ENCODE peak calls at places on chromosomes 11 and 22, in nine cellular contexts. One of them, this sample, is unnamed. For H3K27me3, the result is how much of the 10 kb centered on the place peaks cover.

GRCh38 chr11:60767388-60767811 is 10.7 kb downstream of the MS4A15 start:
- DNase-seq in Peyer's patch: no peak
- DNase-seq in dorsolateral prefrontal cortex: peak
- DNase-seq in bronchial epithelial cell: no peak
- DNase-seq in AG04450: no peak
- DNase-seq in keratinocyte: no peak
- DNase-seq in ovary: no peak
- DNase-seq in brain microvascular endothelial cell: no peak
- DNase-seq in heart left ventricle: no peak
- DNase-seq in this sample: no peak

GRCh38 chr22:23467721-23468294 is 112.3 kb downstream of the IGLL1 start:
- DNase-seq in keratinocyte: no peak
- DNase-seq in bronchial epithelial cell: no peak
- DNase-seq in dorsolateral prefrontal cortex: no peak
- DNase-seq in ovary: no peak
- DNase-seq in Peyer's patch: no peak
- DNase-seq in AG04450: no peak
- DNase-seq in heart left ventricle: no peak
- DNase-seq in brain microvascular endothelial cell: no peak
- DNase-seq in this sample: no peak

GRCh38 chr11:82682003-82682751 is 51.5 kb downstream of the FAM181B start:
- DNase-seq in ovary: no peak
- DNase-seq in bronchial epithelial cell: peak
- DNase-seq in heart left ventricle: peak
- DNase-seq in brain microvascular endothelial cell: peak
- DNase-seq in keratinocyte: peak
- DNase-seq in dorsolateral prefrontal cortex: no peak
- DNase-seq in Peyer's patch: no peak
- DNase-seq in AG04450: peak
- DNase-seq in this sample: peak

GRCh38 chr11:22624742-22625447 is 728 bp downstream of the FANCF start:
- DNase-seq in Peyer's patch: peak
- DNase-seq in AG04450: no peak
- DNase-seq in bronchial epithelial cell: peak
- DNase-seq in dorsolateral prefrontal cortex: peak
- DNase-seq in heart left ventricle: peak
- DNase-seq in keratinocyte: peak
- DNase-seq in ovary: peak
- DNase-seq in brain microvascular endothelial cell: peak
- DNase-seq in this sample: peak

GRCh38 chr11:62850911-62851806 is 11.8 kb upstream of the WDR74 start:
- DNase-seq in Peyer's patch: no peak
- DNase-seq in ovary: no peak
- DNase-seq in AG04450: no peak
- DNase-seq in dorsolateral prefrontal cortex: no peak
- DNase-seq in heart left ventricle: no peak
- DNase-seq in bronchial epithelial cell: no peak
- DNase-seq in brain microvascular endothelial cell: no peak
- DNase-seq in keratinocyte: no peak
- DNase-seq in this sample: no peak

GRCh38 chr22:46571642-46572250 is 34.3 kb upstream of the CELSR1 start:
- DNase-seq in ovary: no peak
- DNase-seq in keratinocyte: no peak
- DNase-seq in brain microvascular endothelial cell: no peak
- DNase-seq in bronchial epithelial cell: no peak
- DNase-seq in dorsolateral prefrontal cortex: no peak
- DNase-seq in Peyer's patch: no peak
- DNase-seq in heart left ventricle: no peak
- DNase-seq in AG04450: no peak
- DNase-seq in this sample: no peak

GRCh38 chr11:76609736-76610370 is 60.7 kb downstream of the LRRC32 start:
- DNase-seq in AG04450: no peak
- DNase-seq in keratinocyte: no peak
- DNase-seq in bronchial epithelial cell: no peak
- DNase-seq in brain microvascular endothelial cell: no peak
- DNase-seq in ovary: peak
- DNase-seq in heart left ventricle: peak
- DNase-seq in Peyer's patch: no peak
- DNase-seq in dorsolateral prefrontal cortex: no peak
- DNase-seq in this sample: no peak

GRCh38 chr11:62181097-62181496 is 8.9 kb upstream of the SCGB1D1 start:
- DNase-seq in keratinocyte: no peak
- DNase-seq in brain microvascular endothelial cell: no peak
- DNase-seq in Peyer's patch: no peak
- DNase-seq in heart left ventricle: no peak
- DNase-seq in ovary: no peak
- DNase-seq in bronchial epithelial cell: no peak
- DNase-seq in dorsolateral prefrontal cortex: no peak
- DNase-seq in AG04450: no peak
- DNase-seq in this sample: no peak

GRCh38 chr11:76597533-76598425 is 72.8 kb downstream of the LRRC32 start:
- DNase-seq in brain microvascular endothelial cell: no peak
- DNase-seq in heart left ventricle: no peak
- DNase-seq in keratinocyte: no peak
- DNase-seq in ovary: peak
- DNase-seq in Peyer's patch: no peak
- DNase-seq in bronchial epithelial cell: no peak
- DNase-seq in AG04450: no peak
- DNase-seq in dorsolateral prefrontal cortex: no peak
- DNase-seq in this sample: no peak

GRCh38 chr22:49783926-49784629 is 43.6 kb downstream of the BRD1 start:
- DNase-seq in keratinocyte: no peak
- DNase-seq in bronchial epithelial cell: no peak
- DNase-seq in Peyer's patch: no peak
- DNase-seq in brain microvascular endothelial cell: no peak
- DNase-seq in AG04450: no peak
- DNase-seq in heart left ventricle: no peak
- DNase-seq in dorsolateral prefrontal cortex: no peak
- DNase-seq in ovary: no peak
- DNase-seq in this sample: no peak

GRCh38 chr11:102010776-102011500 is 36.3 kb upstream of the CFAP300 start:
- DNase-seq in ovary: peak
- DNase-seq in dorsolateral prefrontal cortex: no peak
- DNase-seq in keratinocyte: peak
- DNase-seq in Peyer's patch: no peak
- DNase-seq in AG04450: peak
- DNase-seq in heart left ventricle: peak
- DNase-seq in bronchial epithelial cell: peak
- DNase-seq in brain microvascular endothelial cell: peak
- DNase-seq in this sample: peak

GRCh38 chr11:104879514-104880190 is 18.6 kb downstream of the CASP12 start:
- DNase-seq in ovary: no peak
- DNase-seq in keratinocyte: no peak
- DNase-seq in dorsolateral prefrontal cortex: no peak
- DNase-seq in brain microvascular endothelial cell: no peak
- DNase-seq in Peyer's patch: no peak
- DNase-seq in heart left ventricle: no peak
- DNase-seq in bronchial epithelial cell: no peak
- DNase-seq in AG04450: no peak
- DNase-seq in this sample: no peak
- TF ChIP-seq CTCF in ovary: no peak
- TF ChIP-seq CTCF in keratinocyte: no peak
- TF ChIP-seq CTCF in dorsolateral prefrontal cortex: no peak
- TF ChIP-seq CTCF in brain microvascular endothelial cell: peak
- TF ChIP-seq CTCF in Peyer's patch: no peak
- TF ChIP-seq CTCF in heart left ventricle: no peak
- TF ChIP-seq CTCF in bronchial epithelial cell: no peak
- TF ChIP-seq CTCF in AG04450: no peak
- TF ChIP-seq CTCF in this sample: no peak

DNA sequence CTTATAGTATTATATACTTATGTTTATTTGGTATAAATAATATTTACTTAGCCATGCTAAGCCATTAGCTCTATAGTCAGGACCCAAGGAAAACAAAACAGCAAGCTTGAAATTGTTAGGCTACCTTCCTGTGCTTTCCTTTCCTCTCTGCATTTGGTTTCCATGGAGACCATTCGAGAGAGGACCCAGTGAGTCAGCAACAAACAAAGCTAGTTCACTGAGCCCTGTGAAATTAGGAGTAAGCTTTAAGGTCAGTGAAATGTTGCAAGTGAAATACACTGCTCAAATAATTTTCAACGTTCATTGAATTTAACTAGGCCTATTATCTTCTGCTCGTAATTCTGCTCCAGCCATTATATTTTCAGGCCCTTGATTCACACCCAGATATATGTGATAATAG is 9.1 kb upstream of the OR10D3 start:
- DNase-seq in heart left ventricle: no peak
- DNase-seq in AG04450: peak
- DNase-seq in brain microvascular endothelial cell: peak
- DNase-seq in Peyer's patch: no peak
- DNase-seq in keratinocyte: no peak
- DNase-seq in dorsolateral prefrontal cortex: no peak
- DNase-seq in ovary: no peak
- DNase-seq in bronchial epithelial cell: peak
- DNase-seq in this sample: peak
- H3K4me3 ChIP-seq in heart left ventricle: no peak
- H3K4me3 ChIP-seq in AG04450: no peak
- H3K4me3 ChIP-seq in brain microvascular endothelial cell: no peak
- H3K4me3 ChIP-seq in Peyer's patch: no peak
- H3K4me3 ChIP-seq in keratinocyte: no peak
- H3K4me3 ChIP-seq in dorsolateral prefrontal cortex: no peak
- H3K4me3 ChIP-seq in ovary: no peak
- H3K4me3 ChIP-seq in bronchial epithelial cell: no peak
- H3K4me3 ChIP-seq in this sample: no peak

GRCh38 chr22:43429426-43429825 is 17.6 kb downstream of the MPPED1 start:
- DNase-seq in Peyer's patch: no peak
- DNase-seq in ovary: no peak
- DNase-seq in AG04450: no peak
- DNase-seq in brain microvascular endothelial cell: no peak
- DNase-seq in bronchial epithelial cell: no peak
- DNase-seq in heart left ventricle: no peak
- DNase-seq in dorsolateral prefrontal cortex: no peak
- DNase-seq in keratinocyte: no peak
- DNase-seq in this sample: no peak
- H3K27me3 ChIP-seq in Peyer's patch: under half
- H3K27me3 ChIP-seq in ovary: under half
- H3K27me3 ChIP-seq in AG04450: under half
- H3K27me3 ChIP-seq in brain microvascular endothelial cell: under half
- H3K27me3 ChIP-seq in bronchial epithelial cell: under half
- H3K27me3 ChIP-seq in heart left ventricle: half or more
- H3K27me3 ChIP-seq in dorsolateral prefrontal cortex: under half
- H3K27me3 ChIP-seq in keratinocyte: half or more
- H3K27me3 ChIP-seq in this sample: under half

DNA sequence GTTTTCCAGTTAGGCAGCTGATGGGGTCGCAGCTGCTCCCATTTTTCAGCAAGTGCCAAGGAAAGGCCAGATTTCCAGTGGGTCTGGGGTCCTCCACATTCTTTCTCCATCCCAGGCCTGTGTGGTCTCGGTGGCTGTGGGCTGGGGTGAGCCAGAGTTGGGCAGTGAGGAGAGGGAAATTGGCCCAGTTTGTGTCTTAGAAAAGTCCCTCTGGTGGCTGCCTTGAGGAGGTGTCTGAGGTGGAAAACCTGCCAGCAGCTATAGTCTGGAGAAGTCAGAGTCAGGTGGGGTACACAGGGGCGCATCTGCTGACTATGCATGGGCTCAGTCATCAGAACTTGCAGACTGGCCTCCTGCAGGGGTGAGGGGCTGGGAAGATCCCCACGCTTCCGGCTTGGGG is 30.5 kb downstream of the MRGPRD start:
- DNase-seq in Peyer's patch: no peak
- DNase-seq in brain microvascular endothelial cell: no peak
- DNase-seq in bronchial epithelial cell: peak
- DNase-seq in dorsolateral prefrontal cortex: no peak
- DNase-seq in ovary: no peak
- DNase-seq in AG04450: no peak
- DNase-seq in heart left ventricle: no peak
- DNase-seq in keratinocyte: no peak
- DNase-seq in this sample: no peak
- TF ChIP-seq CTCF in Peyer's patch: no peak
- TF ChIP-seq CTCF in brain microvascular endothelial cell: peak
- TF ChIP-seq CTCF in bronchial epithelial cell: peak
- TF ChIP-seq CTCF in dorsolateral prefrontal cortex: no peak
- TF ChIP-seq CTCF in ovary: no peak
- TF ChIP-seq CTCF in AG04450: peak
- TF ChIP-seq CTCF in heart left ventricle: no peak
- TF ChIP-seq CTCF in keratinocyte: peak
- TF ChIP-seq CTCF in this sample: peak

DNA sequence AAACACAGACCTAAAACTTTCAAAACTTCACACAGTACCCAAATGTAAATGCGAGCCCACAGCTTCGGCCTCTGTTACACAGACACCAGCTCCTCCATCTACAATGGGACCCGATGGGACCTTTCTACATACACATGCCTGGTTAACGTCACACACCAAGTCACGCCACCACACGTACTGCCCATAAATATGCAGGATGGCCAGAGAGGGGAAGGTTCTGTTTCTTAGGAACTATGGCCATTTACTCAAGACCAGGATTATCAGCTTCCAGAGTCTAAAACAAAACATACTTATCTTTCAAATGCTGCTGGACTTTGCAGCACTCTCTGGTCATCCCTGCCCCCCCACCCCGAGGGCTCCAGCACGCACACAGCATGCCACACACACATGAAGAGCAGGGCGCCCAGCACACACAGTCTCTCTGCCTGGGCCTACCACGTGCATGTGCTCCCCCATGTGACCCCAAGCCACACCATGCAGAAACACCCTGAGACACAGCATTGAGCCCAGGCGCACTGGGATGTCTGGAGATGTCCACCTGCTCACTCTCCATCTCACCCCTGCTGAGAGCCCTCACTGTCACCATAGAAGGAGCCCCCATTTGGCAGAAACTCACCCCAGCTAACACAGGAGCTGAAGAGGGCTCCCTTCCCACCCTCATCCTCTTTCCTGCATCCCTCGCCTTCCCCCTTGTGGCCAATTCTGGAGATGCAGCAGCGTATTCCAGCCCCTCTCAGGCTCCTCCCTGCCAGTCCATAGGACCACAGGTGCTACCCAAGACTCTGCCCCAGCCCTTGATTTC is 61.8 kb downstream of the SLC22A12 start:
- DNase-seq in brain microvascular endothelial cell: peak
- DNase-seq in keratinocyte: no peak
- DNase-seq in ovary: peak
- DNase-seq in dorsolateral prefrontal cortex: peak
- DNase-seq in heart left ventricle: peak
- DNase-seq in AG04450: peak
- DNase-seq in Peyer's patch: peak
- DNase-seq in bronchial epithelial cell: peak
- DNase-seq in this sample: no peak
- H3K4me3 ChIP-seq in brain microvascular endothelial cell: no peak
- H3K4me3 ChIP-seq in keratinocyte: no peak
- H3K4me3 ChIP-seq in ovary: no peak
- H3K4me3 ChIP-seq in dorsolateral prefrontal cortex: no peak
- H3K4me3 ChIP-seq in heart left ventricle: no peak
- H3K4me3 ChIP-seq in AG04450: no peak
- H3K4me3 ChIP-seq in Peyer's patch: no peak
- H3K4me3 ChIP-seq in bronchial epithelial cell: no peak
- H3K4me3 ChIP-seq in this sample: no peak

GRCh38 chr11:114001416-114001815 is 26.5 kb downstream of the HTR3A start:
- DNase-seq in keratinocyte: no peak
- DNase-seq in bronchial epithelial cell: no peak
- DNase-seq in Peyer's patch: no peak
- DNase-seq in AG04450: no peak
- DNase-seq in brain microvascular endothelial cell: no peak
- DNase-seq in heart left ventricle: no peak
- DNase-seq in ovary: no peak
- DNase-seq in dorsolateral prefrontal cortex: no peak
- DNase-seq in this sample: no peak
- H3K27me3 ChIP-seq in keratinocyte: under half
- H3K27me3 ChIP-seq in bronchial epithelial cell: under half
- H3K27me3 ChIP-seq in Peyer's patch: under half
- H3K27me3 ChIP-seq in AG04450: under half
- H3K27me3 ChIP-seq in brain microvascular endothelial cell: under half
- H3K27me3 ChIP-seq in heart left ventricle: under half
- H3K27me3 ChIP-seq in ovary: under half
- H3K27me3 ChIP-seq in dorsolateral prefrontal cortex: under half
- H3K27me3 ChIP-seq in this sample: under half

This sample was measured in kidney epithelial cell.